ENCODE peak calls at places on chromosomes 2 and 18, in four cellular contexts. K is left ventricle myocardium inferior, X is esophagus squamous epithelium, J is neuronal stem cell. P is an unnamed sample.

GRCh38 chr2:46097714-46098480 is 199.3 kb upstream of the EPAS1 start:
- DNase-seq in K (no peak), X (no peak), J (no peak), P (peak)

GRCh38 chr2:3130889-3131635 is 246.6 kb downstream of the EIPR1 start:
- DNase-seq in K (no peak), X (no peak), J (peak), P (no peak)

GRCh38 chr2:209368924-209369323 is 54.9 kb upstream of the MAP2 start:
- DNase-seq in K (peak), X (no peak), J (no peak), P (peak)

GRCh38 chr2:42567806-42568429 is 514 bp upstream of the MTA3 start:
- DNase-seq in K (no peak), X (no peak), J (peak), P (no peak)

GRCh38 chr2:130755234-130756040 is at the start of gene AMER3:
- DNase-seq in K (no peak), X (no peak), J (peak), P (no peak)

GRCh38 chr2:191296083-191297006 is 51.1 kb downstream of the MYO1B start:
- DNase-seq in K (no peak), X (no peak), J (no peak), P (no peak)

GRCh38 chr2:23404426-23404825 is 19.4 kb downstream of the KLHL29 start:
- DNase-seq in K (no peak), X (no peak), J (no peak), P (peak)

GRCh38 chr18:51278045-51278649 is 80.7 kb upstream of the MEX3C start:
- DNase-seq in K (no peak), X (no peak), J (peak), P (peak)

GRCh38 chr18:11153096-11153495 is 3.7 kb upstream of the PIEZO2 start:
- DNase-seq in K (no peak), X (no peak), J (no peak), P (no peak)

GRCh38 chr2:217890445-217890844 is 112.3 kb downstream of the TNS1 start:
- DNase-seq in K (peak), X (no peak), J (no peak), P (no peak)

GRCh38 chr2:10971855-10972348 is 60.2 kb downstream of the KCNF1 start:
- DNase-seq in K (no peak), X (no peak), J (peak), P (no peak)

GRCh38 chr2:217680376-217680775 is 322.4 kb downstream of the TNS1 start:
- DNase-seq in K (no peak), X (no peak), J (peak), P (no peak)

DNA sequence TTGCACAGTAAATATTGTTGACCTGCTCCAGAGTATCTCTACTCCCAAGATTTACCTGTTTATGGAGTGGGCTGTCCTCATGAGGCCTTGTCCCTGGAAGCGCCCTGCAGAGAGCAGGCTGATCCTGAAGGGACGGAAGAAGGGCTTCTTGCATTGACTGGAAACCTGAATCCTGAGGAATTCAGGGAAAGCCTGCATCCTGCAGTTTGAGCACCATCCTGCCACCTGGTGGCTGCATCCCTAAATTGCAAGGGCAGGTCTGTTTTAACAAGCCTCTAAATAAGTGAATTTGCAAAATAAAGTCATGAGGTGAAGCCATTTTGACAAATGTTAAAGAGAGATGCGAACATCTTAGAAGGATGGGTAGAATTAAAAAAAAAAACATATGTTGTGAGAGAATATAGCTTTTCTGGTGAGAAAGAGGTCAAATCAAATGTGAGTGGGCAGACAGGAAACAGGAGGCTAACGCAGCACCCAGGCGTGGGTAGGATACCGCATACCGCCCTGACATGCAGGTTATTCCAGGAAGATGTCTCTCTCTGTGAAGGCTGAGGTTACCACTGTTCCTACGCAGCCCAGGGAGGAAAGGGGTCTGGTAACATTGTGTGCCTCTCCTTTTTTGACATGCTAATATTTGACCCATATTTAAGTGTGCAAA is 754.9 kb downstream of the RNF144A start:
- DNase-seq in K (peak), X (no peak), J (peak), P (peak)
- H3K4me3 ChIP-seq in K (no peak), X (no peak), J (no peak), P (no peak)

DNA sequence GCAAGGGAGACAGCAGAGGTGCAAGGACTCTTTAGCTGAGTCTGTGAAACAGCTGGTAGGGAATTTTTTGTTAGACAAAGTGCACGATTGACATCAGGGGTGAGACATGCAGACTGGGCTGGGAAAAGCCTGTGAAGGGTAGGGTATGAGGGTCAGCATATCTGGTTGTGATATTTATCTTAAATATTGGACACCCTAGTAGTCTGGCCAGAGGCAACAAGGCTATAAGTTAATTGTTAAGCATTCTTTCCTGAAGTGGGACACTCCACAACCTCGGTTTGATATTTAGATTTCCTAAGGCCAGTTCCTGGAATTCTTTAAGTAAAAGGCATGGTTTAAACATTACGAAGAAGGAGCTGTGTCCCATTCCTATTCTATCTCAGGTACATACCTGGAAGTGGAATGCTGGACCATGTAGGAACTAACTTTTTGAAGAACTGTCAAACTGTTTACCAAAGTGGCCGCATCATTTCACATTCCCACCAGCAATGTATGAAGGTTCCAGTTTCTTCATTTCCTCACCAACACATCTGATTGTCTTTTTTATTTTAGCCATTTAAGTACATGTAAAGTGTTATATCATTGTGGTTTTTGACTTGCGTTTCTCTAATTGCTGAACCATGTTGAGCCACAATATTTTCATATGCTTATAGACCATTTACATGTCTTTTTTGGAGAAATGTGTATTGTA is 22.5 kb downstream of the EHBP1 start:
- DNase-seq in K (no peak), X (no peak), J (no peak), P (no peak)
- H3K27ac ChIP-seq in K (no peak), X (no peak), J (no peak), P (no peak)

GRCh38 chr18:63476666-63477065 is at the start of gene SERPINB5:
- DNase-seq in K (no peak), X (no peak), J (no peak), P (peak)
- H3K4me3 ChIP-seq in K (no peak), X (peak), J (no peak), P (peak)

DNA sequence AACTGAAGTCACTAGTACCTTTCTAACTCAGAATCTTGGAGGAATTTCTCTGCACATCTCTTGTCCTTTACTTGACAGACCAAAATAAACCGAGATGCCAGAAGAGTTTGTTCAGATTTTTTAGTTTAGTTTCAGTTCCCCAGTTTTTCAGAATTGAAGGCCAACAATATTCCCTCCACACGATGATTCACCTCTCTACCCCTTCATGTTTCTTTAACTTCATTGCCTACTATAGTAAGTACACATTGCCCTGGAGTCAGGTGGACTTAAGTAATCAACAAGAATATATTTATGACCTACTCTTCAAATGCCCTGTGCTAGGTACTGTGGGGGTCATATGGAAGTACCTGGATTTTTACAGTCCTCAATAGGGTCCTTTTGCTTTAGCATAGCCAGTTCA is 79.6 kb upstream of the CTLA4 start:
- DNase-seq in K (no peak), X (no peak), J (no peak), P (no peak)
- H3K27ac ChIP-seq in K (peak), X (no peak), J (no peak), P (no peak)

DNA sequence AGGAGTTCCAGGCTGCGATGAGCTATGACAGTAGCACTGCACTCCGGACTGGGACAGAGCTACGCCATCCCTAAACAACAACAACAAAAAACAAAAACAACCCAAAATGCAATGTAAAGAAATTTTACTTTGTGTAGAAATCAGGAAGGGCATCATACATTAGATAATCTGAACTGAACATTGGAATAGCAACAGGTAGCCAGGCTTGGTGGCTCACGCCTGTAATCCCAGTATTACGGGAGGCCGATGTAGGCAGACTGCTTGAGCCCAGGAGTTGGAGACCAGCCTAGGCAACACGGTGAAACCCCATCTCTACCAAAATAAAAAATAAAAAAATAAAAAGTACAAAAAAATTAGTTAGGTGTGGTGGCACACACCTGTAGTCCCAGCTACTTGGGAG is 2.1 kb upstream of the PNO1 start:
- DNase-seq in K (no peak), X (no peak), J (no peak), P (no peak)
- H3K4me3 ChIP-seq in K (peak), X (no peak), J (no peak), P (no peak)

DNA sequence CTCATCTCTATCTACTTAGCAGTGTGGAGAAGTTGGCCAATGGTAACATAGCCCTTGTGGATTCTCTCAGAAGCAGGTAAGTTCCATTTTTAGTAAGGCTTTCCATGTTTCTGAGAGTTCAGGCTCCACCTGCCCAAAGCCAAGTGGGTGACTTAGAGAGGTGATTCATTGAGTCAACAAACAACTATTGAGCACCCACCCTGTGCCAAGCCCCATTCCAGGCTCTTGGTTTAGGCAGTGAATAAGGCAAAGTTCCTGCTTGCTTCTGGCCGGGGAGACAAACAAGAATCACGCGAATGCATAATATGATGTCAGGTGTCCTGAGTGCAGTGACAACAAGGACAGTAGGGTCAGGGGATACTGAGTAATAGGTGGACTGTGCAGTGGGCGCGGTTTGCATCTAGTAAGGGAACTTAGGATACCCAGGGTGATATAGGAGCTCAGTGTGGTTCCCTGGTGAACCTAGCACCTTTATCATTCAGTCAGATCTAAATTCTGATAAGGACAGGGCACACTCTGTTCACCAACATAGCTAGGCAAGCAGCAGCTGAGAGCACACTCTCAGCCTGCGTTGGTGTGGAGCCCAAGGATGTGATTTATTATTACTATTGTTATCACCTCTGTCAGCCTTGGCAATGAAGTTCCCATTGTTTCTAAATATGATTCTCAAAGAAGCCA is 31.7 kb upstream of the KCTD1 start:
- DNase-seq in K (no peak), X (no peak), J (no peak), P (peak)
- H3K27ac ChIP-seq in K (no peak), X (peak), J (no peak), P (peak)

DNA sequence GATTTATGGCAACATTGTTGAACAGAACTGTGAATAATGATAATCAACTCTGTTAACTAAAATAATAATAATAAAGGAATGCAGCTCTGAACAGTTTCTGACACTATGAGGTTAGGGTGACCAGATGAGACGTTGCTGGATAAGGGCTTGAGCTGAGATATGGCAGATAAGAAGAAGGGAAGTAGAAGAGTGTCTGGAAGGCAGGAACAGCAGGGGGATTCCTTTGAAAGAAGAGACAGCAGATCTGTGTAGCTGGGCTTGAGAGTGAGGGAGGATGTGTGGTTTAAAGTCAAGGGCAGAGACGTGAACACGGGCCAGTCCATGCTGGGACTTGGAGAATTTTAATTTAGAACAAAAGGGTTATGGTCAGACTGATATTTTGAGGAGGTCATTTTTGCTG is 273.1 kb upstream of the SLC14A2 start:
- DNase-seq in K (no peak), X (no peak), J (no peak), P (no peak)
- H3K4me3 ChIP-seq in K (no peak), X (no peak), J (no peak), P (no peak)